ENCODE peak calls at places on chromosome 5, in nine cellular contexts. R is GM23248, Z is PC-3, V is HCT116, U is fibroblast of lung, O is GM23338, H is neural progenitor cell, K is PC-9, X is hepatocyte. G is an unnamed sample.

GRCh38 chr5:55226934-55227737 is at the start of gene MCIDAS:
- DNase-seq in X (peak; percentile 76), Z (peak; percentile 61), K (peak; percentile 66), U (no peak), R (peak; percentile 70), O (peak; percentile 89), H (peak; percentile 93), V (peak; percentile 64), G (peak; percentile 72)

GRCh38 chr5:37738057-37738691 is 101.7 kb downstream of the GDNF start:
- DNase-seq in H (no peak), O (no peak), V (peak; percentile 59), Z (peak; percentile 90), K (peak; percentile 58), U (peak; percentile 96), R (peak; percentile 95), X (peak; percentile 57), G (peak; percentile 92)

GRCh38 chr5:159174511-159175168 is 34.7 kb downstream of the RNF145 start:
- DNase-seq in K (peak; percentile 27), O (no peak), H (no peak), R (peak; percentile 53), X (no peak), Z (no peak), V (no peak), U (no peak), G (peak; percentile 63)

GRCh38 chr5:113122053-113122452 is 145.5 kb downstream of the DCP2 start:
- DNase-seq in H (no peak), O (no peak), R (peak; percentile 94), K (no peak), V (no peak), U (peak; percentile 81), X (no peak), Z (peak; percentile 90), G (peak; percentile 82)

GRCh38 chr5:5409151-5409810 is 13.2 kb upstream of the ICE1 start:
- DNase-seq in K (no peak), R (no peak), H (peak; percentile 26), O (peak; percentile 62), Z (peak; percentile 43), X (no peak), V (no peak), U (no peak), G (peak; percentile 17)

GRCh38 chr5:109563189-109563588 is 126.5 kb upstream of the MAN2A1 start:
- DNase-seq in O (no peak), V (no peak), R (no peak), Z (no peak), X (no peak), K (no peak), H (no peak), U (no peak), G (no peak)

GRCh38 chr5:132611965-132612364 is 46.0 kb upstream of the IL13 start:
- DNase-seq in H (no peak), V (no peak), U (no peak), K (no peak), O (no peak), X (no peak), Z (no peak), R (no peak), G (no peak)

GRCh38 chr5:58266402-58266801 is 193.5 kb downstream of the PLK2 start:
- DNase-seq in R (peak; percentile 62), O (no peak), U (no peak), V (no peak), Z (peak; percentile 19), K (no peak), H (no peak), X (no peak), G (peak; percentile 40)

GRCh38 chr5:66010476-66010875 is 84.1 kb downstream of the ERBIN start:
- DNase-seq in X (no peak), U (peak; percentile 12), Z (peak; percentile 2), O (no peak), K (no peak), H (no peak), V (no peak), R (peak; percentile 8), G (peak; percentile 64)

GRCh38 chr5:42596817-42597216 is 159.8 kb upstream of the CCDC152 start:
- DNase-seq in K (no peak), U (no peak), O (no peak), R (no peak), X (peak; percentile 28), H (no peak), V (no peak), Z (peak; percentile 19), G (no peak)

GRCh38 chr5:81819556-81820314 is 68.8 kb upstream of the SSBP2 start:
- DNase-seq in U (peak; percentile 74), V (no peak), H (no peak), X (no peak), Z (peak; percentile 74), K (peak; percentile 16), O (no peak), R (peak; percentile 23), G (peak; percentile 26)

GRCh38 chr5:172672696-172673095 is 31.6 kb downstream of the NEURL1B start:
- DNase-seq in V (no peak), H (no peak), U (no peak), X (no peak), Z (no peak), R (no peak), K (no peak), O (no peak), G (no peak)

GRCh38 chr5:122408592-122409219 is 96.7 kb downstream of the SNCAIP start:
- DNase-seq in R (no peak), O (no peak), U (no peak), K (no peak), V (no peak), H (no peak), X (no peak), Z (no peak), G (no peak)

GRCh38 chr5:114221807-114222206 is 140.1 kb upstream of the KCNN2 start:
- DNase-seq in K (no peak), U (no peak), Z (no peak), O (no peak), X (no peak), H (no peak), R (no peak), V (no peak), G (no peak)

GRCh38 chr5:24621809-24622208 is 23.0 kb downstream of the CDH10 start:
- DNase-seq in H (no peak), K (no peak), Z (peak; percentile 40), R (peak; percentile 37), V (no peak), X (peak; percentile 52), U (peak; percentile 9), O (no peak), G (no peak)

GRCh38 chr5:39426136-39426535 is 1.4 kb upstream of the DAB2 start:
- DNase-seq in Z (no peak), R (peak; percentile 39), O (no peak), X (no peak), K (no peak), U (no peak), H (no peak), V (no peak), G (no peak)

GRCh38 chr5:111820072-111820471 is 63.1 kb upstream of the NREP start:
- DNase-seq in R (no peak), K (no peak), X (peak; percentile 16), O (no peak), U (peak; percentile 20), Z (peak; percentile 3), H (peak; percentile 29), V (no peak), G (no peak)

GRCh38 chr5:59648949-59649921 is 244.3 kb downstream of the PDE4D start:
- DNase-seq in V (no peak), Z (no peak), U (no peak), O (no peak), H (no peak), K (no peak), X (peak; percentile 66), R (no peak), G (no peak)

GRCh38 chr5:101675510-101675909 is 620.6 kb downstream of the SLCO4C1 start:
- DNase-seq in H (no peak), V (no peak), Z (no peak), O (no peak), R (no peak), K (no peak), X (no peak), U (no peak), G (no peak)

GRCh38 chr5:150615141-150615699 is 25.2 kb upstream of the SYNPO start:
- DNase-seq in R (peak; percentile 83), H (no peak), U (peak; percentile 29), K (peak; percentile 19), O (no peak), V (no peak), X (no peak), Z (no peak), G (peak; percentile 40)

GRCh38 chr5:38404667-38405276 is 146.4 kb downstream of the EGFLAM start:
- DNase-seq in X (peak; percentile 36), O (peak; percentile 80), R (no peak), H (peak; percentile 58), Z (peak; percentile 51), U (no peak), K (no peak), V (peak; percentile 37), G (peak; percentile 36)

GRCh38 chr5:56269216-56269927 is 36.2 kb upstream of the ANKRD55 start:
- DNase-seq in U (peak; percentile 81), O (peak; percentile 65), K (no peak), R (peak; percentile 83), Z (peak; percentile 37), X (peak; percentile 69), H (peak; percentile 72), V (peak; percentile 12), G (peak; percentile 39)

GRCh38 chr5:78295035-78295961 is 800 bp upstream of the AP3B1 start:
- DNase-seq in X (peak; percentile 70), H (peak; percentile 47), U (no peak), K (peak; percentile 55), O (peak; percentile 91), V (peak; percentile 41), Z (peak; percentile 60), R (peak; percentile 62), G (peak; percentile 62)
- TF ChIP-seq EZH2 in X (no peak), H (peak; percentile 44), U (no peak), K (no peak), O (no peak), V (no peak), Z (no peak), R (no peak), G (no peak)

DNA sequence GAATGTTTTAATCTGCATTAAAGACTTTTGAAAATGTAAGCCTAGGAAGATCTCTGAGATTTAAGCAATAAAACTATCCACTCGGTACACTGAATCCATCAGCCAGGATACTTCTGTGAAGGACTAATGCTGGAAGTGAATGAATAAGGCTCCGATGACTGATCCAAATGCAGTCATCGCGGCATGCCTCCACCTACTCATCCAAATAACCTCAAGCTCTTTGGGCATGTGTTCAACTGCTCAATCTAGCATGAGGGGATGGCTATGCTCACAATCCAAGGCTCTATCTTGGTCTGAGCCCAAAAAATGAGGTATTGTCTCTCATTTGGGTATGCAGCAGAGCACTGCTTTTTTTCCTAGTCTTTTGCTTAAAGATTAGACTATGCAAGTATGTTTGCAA is 19.2 kb downstream of the MARCHF3 start:
- DNase-seq in K (no peak), Z (peak; percentile 66), H (no peak), R (peak; percentile 98), O (no peak), X (no peak), V (no peak), U (peak; percentile 34), G (peak; percentile 84)
- H3K27ac ChIP-seq in K (no peak overlapping the region), Z (no peak overlapping the region), H (no peak overlapping the region), R (peak overlapping the region; percentile 65), O (no peak overlapping the region), X (no peak overlapping the region), V (no peak overlapping the region), U (no peak overlapping the region), G (no peak overlapping the region)

GRCh38 chr5:147830035-147830434 is 1.4 kb downstream of the SPINK1 start:
- DNase-seq in U (peak; percentile 60), R (no peak), Z (no peak), K (no peak), X (no peak), H (no peak), O (no peak), V (no peak), G (no peak)
- H3K4me3 ChIP-seq in U (no peak overlapping the region), R (no peak overlapping the region), Z (no peak overlapping the region), K (no peak overlapping the region), X (peak overlapping the region; percentile 6), H (no peak overlapping the region), O (no peak overlapping the region), V (no peak overlapping the region), G (no peak overlapping the region)

GRCh38 chr5:20305463-20305862 is 317.5 kb upstream of the CDH18 start:
- DNase-seq in O (no peak), R (no peak), K (no peak), Z (no peak), U (no peak), H (no peak), X (no peak), V (no peak), G (no peak)
- TF ChIP-seq EZH2 in O (no peak), R (no peak), K (no peak), Z (no peak), U (no peak), H (no peak), X (no peak), V (no peak), G (no peak)